ENCODE peak calls at places on chromosomes 5 and 9, in four cellular contexts. Z, T, A and U are unnamed samples.

GRCh38 chr5:1965860-1966396 is 83.2 kb upstream of the IRX4 start:
- DNase-seq in Z (no peak), A (no peak), T (no peak), U (no peak)

GRCh38 chr9:131277673-131278420 is 1.5 kb upstream of the FAM78A start:
- DNase-seq in T (peak), Z (peak), A (no peak), U (peak)

GRCh38 chr9:6910032-6910431 is 152.3 kb downstream of the KDM4C start:
- DNase-seq in T (no peak), A (no peak), Z (no peak), U (no peak)

GRCh38 chr5:159337291-159337974 is 7.1 kb upstream of the IL12B start:
- DNase-seq in A (no peak), Z (peak), T (no peak), U (no peak)

GRCh38 chr5:1789838-1790462 is 9.7 kb downstream of the MRPL36 start:
- DNase-seq in A (no peak), Z (no peak), T (no peak), U (no peak)

GRCh38 chr9:24479696-24480095 is 66.0 kb downstream of the IZUMO3 start:
- DNase-seq in A (no peak), Z (no peak), T (no peak), U (no peak)

GRCh38 chr9:98121096-98121495 is 2.1 kb upstream of the TRIM14 start:
- DNase-seq in T (no peak), A (no peak), Z (no peak), U (no peak)

GRCh38 chr9:14383296-14383695 is 69.4 kb upstream of the NFIB start:
- DNase-seq in T (no peak), A (no peak), Z (no peak), U (no peak)

GRCh38 chr5:107248065-107248695 is 422.6 kb downstream of the EFNA5 start:
- DNase-seq in T (no peak), Z (peak), A (peak), U (peak)

GRCh38 chr9:76557674-76558073 is 98.7 kb downstream of the GCNT1 start:
- DNase-seq in T (no peak), Z (no peak), A (no peak), U (no peak)

GRCh38 chr5:163373401-163374066 is 63.9 kb upstream of the CCNG1 start:
- DNase-seq in A (no peak), Z (no peak), T (no peak), U (no peak)

GRCh38 chr5:150515446-150515845 is 7.5 kb downstream of the NDST1 start:
- DNase-seq in T (no peak), A (no peak), Z (no peak), U (no peak)

GRCh38 chr5:146580237-146580636 is 64.2 kb upstream of the GPR151 start:
- DNase-seq in Z (no peak), A (no peak), T (no peak), U (no peak)

GRCh38 chr5:88659529-88660325 is 223.3 kb downstream of the MEF2C start:
- DNase-seq in T (no peak), A (no peak), Z (no peak), U (peak)

GRCh38 chr5:120640793-120641192 is 176.7 kb downstream of the PRR16 start:
- DNase-seq in T (no peak), A (no peak), Z (no peak), U (no peak)

GRCh38 chr9:16105576-16105975 is 552.7 kb downstream of the CCDC171 start:
- DNase-seq in T (no peak), Z (no peak), A (no peak), U (no peak)

GRCh38 chr9:21579743-21580142 is 97.6 kb upstream of the IFNE start:
- DNase-seq in A (no peak), T (no peak), Z (no peak), U (no peak)

GRCh38 chr5:160903076-160903475 is 51.1 kb upstream of the ATP10B start:
- DNase-seq in T (no peak), A (no peak), Z (no peak), U (no peak)

GRCh38 chr5:65102826-65103673 is 334.3 kb downstream of the CWC27 start:
- DNase-seq in Z (no peak), A (no peak), T (peak), U (peak)

GRCh38 chr9:134593286-134593685 is 48.3 kb upstream of the COL5A1 start:
- DNase-seq in Z (no peak), A (no peak), T (no peak), U (no peak)

GRCh38 chr5:1152156-1152555 is 40.3 kb upstream of the SLC12A7 start:
- DNase-seq in A (no peak), Z (no peak), T (no peak), U (no peak)

GRCh38 chr5:156359452-156359851 is 32.5 kb downstream of the SGCD start:
- DNase-seq in T (no peak), A (no peak), Z (no peak), U (no peak)

GRCh38 chr9:12955510-12956163 is 180.8 kb downstream of the LURAP1L start:
- DNase-seq in A (no peak), T (no peak), Z (no peak), U (peak)

GRCh38 chr5:97276721-97277120 is 93.7 kb upstream of the RIOK2 start:
- DNase-seq in T (no peak), A (no peak), Z (no peak), U (no peak)

GRCh38 chr9:113876806-113877236 is 712 bp downstream of the ZNF618 start:
- DNase-seq in Z (no peak), T (no peak), A (no peak), U (no peak)

GRCh38 chr9:1032181-1032580 is 18.0 kb upstream of the DMRT2 start:
- DNase-seq in T (no peak), A (no peak), Z (no peak), U (no peak)

GRCh38 chr5:169974121-169974770 is 6.0 kb downstream of the INSYN2B start:
- DNase-seq in Z (no peak), A (no peak), T (no peak), U (no peak)

GRCh38 chr5:3411363-3411762 is 184.3 kb upstream of the IRX1 start:
- DNase-seq in A (no peak), Z (no peak), T (no peak), U (no peak)

GRCh38 chr9:130060296-130060695 is 6.6 kb downstream of the GPR107 start:
- DNase-seq in A (no peak), Z (no peak), T (no peak), U (no peak)

GRCh38 chr9:37986771-37987258 is 82.2 kb downstream of the SHB start:
- DNase-seq in Z (no peak), T (no peak), A (no peak), U (no peak)

GRCh38 chr5:138339086-138339456 is 1.0 kb downstream of the FAM53C start:
- DNase-seq in Z (no peak), A (no peak), T (no peak), U (no peak)

GRCh38 chr5:8839361-8840055 is 706.4 kb downstream of the SEMA5A start:
- DNase-seq in T (no peak), Z (no peak), A (no peak), U (no peak)

GRCh38 chr5:176895350-176895749 is 3.8 kb downstream of the HK3 start:
- DNase-seq in A (no peak), Z (no peak), T (no peak), U (no peak)

GRCh38 chr5:5229405-5229804 is 89.3 kb downstream of the ADAMTS16 start:
- DNase-seq in T (no peak), A (no peak), Z (no peak), U (no peak)

GRCh38 chr5:38414348-38414747 is 142.1 kb downstream of the LIFR start:
- DNase-seq in Z (no peak), T (no peak), A (no peak), U (no peak)

GRCh38 chr5:14851597-14851996 is 20.0 kb downstream of the ANKH start:
- DNase-seq in T (no peak), A (no peak), Z (no peak), U (no peak)

GRCh38 chr5:14851999-14852526 is 19.5 kb downstream of the ANKH start:
- DNase-seq in Z (no peak), A (no peak), T (no peak), U (no peak)

GRCh38 chr5:14849516-14850294 is 21.9 kb downstream of the ANKH start:
- DNase-seq in A (no peak), Z (no peak), T (no peak), U (no peak)

GRCh38 chr5:14850419-14851066 is 21.0 kb downstream of the ANKH start:
- DNase-seq in A (no peak), Z (no peak), T (no peak), U (no peak)

GRCh38 chr5:14851067-14851422 is 20.5 kb downstream of the ANKH start:
- DNase-seq in T (peak), Z (no peak), A (no peak), U (no peak)
- TF ChIP-seq TCF7 in T (no peak), Z (no peak), A (no peak), U (no peak)

GRCh38 chr9:2727966-2728613 is 10.8 kb downstream of the KCNV2 start:
- DNase-seq in T (peak), A (peak), Z (peak), U (no peak)
- TF ChIP-seq TCF7 in T (no peak), A (no peak), Z (no peak), U (no peak)

GRCh38 chr5:76854644-76855043 is 4.8 kb downstream of the S100Z start:
- DNase-seq in T (no peak), A (no peak), Z (no peak), U (no peak)

GRCh38 chr5:76852716-76853115 is 2.9 kb downstream of the S100Z start:
- DNase-seq in T (no peak), Z (no peak), A (no peak), U (no peak)

GRCh38 chr5:76850543-76851140 is 828 bp downstream of the S100Z start:
- DNase-seq in T (no peak), Z (no peak), A (no peak), U (no peak)

GRCh38 chr5:76851713-76852369 is 2.0 kb downstream of the S100Z start:
- DNase-seq in T (no peak), Z (no peak), A (no peak), U (no peak)

GRCh38 chr5:76855961-76856360 is 6.1 kb downstream of the S100Z start:
- DNase-seq in T (no peak), Z (peak), A (no peak), U (no peak)
- TF ChIP-seq TCF7 in T (no peak), Z (no peak), A (no peak), U (no peak)

DNA sequence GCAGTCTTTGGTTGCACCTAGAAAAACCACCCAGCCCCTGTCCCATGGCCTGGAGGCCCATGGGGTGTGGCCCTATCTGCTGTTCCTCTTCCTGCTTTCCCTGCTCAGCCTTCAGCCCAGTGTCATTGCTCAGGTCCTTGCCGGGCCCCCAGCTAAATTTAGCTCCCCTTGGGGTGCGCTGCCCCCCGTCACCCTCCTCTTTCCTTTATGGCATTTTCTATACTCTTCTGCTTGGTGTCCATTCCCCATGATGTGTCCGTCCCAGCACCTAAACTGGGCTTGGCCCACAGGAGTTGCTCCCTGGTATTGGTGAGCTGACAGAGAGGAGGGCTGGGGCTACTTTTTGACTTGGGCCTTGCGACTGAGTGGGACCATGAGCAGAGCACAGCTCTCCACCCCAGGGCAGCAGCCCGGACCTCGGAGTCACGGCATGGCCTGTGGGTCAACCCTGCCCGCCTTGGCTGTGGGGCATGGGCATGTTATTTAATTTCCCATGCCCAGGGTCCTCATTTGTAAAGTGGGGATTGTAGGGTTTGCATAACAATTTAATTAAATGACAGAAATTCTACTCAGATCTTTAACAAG is 98.3 kb downstream of the DAP start:
- DNase-seq in T (no peak), A (no peak), Z (no peak), U (no peak)
- TF ChIP-seq TCF7 in T (no peak), A (no peak), Z (no peak), U (no peak)

DNA sequence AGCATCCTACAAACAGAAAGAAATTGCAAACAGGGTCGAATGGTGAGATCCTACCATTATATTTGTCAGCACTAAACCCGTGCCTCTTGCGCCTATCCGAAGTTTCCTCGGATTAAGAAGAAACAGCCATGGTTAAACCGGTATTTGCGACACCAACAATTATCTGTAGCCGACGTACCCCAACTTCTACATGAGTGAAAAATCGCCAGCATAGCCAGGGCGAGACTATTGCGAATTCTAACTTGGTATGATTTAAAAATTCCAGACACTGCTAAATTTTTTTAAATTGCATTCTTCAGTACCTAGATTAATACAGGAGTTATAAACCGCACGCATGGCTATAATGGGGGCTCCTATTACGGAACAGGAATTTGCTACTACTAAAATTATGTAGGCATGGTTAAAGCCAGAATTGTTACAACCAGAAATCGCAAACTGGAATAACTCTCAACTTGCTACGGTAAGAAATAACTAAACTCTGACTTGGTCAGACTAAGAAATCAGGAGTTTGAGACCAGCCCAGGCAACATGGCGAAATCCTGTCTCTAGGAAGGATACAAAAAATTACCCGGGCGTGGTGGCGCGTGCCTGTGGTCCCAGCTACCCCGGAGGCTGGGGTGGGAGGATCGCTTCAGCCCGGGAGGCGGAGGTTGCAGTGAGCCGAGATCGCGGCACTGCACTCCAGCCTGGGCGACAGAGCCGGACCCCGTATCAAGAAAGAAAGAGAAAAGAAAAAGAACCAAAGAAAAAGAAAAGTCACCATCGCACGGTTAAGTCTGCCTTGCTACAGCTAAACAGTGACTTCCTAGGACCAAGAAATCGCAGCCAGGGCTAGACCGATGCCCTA is 25.5 kb upstream of the ANXA2R start:
- DNase-seq in T (no peak), Z (no peak), A (no peak), U (peak)
- TF ChIP-seq TCF7 in T (no peak), Z (no peak), A (no peak), U (no peak)

GRCh38 chr9:122036408-122036807 is 56.7 kb downstream of the TTLL11 start:
- DNase-seq in Z (no peak), A (no peak), T (no peak), U (no peak)

GRCh38 chr9:122033775-122034373 is 59.2 kb downstream of the TTLL11 start:
- DNase-seq in Z (no peak), T (no peak), A (no peak), U (no peak)

GRCh38 chr9:122039213-122039612 is 53.9 kb downstream of the TTLL11 start:
- DNase-seq in Z (no peak), A (no peak), T (no peak), U (no peak)

GRCh38 chr9:122040573-122041242 is 52.4 kb downstream of the TTLL11 start:
- DNase-seq in A (no peak), T (no peak), Z (no peak), U (no peak)

DNA sequence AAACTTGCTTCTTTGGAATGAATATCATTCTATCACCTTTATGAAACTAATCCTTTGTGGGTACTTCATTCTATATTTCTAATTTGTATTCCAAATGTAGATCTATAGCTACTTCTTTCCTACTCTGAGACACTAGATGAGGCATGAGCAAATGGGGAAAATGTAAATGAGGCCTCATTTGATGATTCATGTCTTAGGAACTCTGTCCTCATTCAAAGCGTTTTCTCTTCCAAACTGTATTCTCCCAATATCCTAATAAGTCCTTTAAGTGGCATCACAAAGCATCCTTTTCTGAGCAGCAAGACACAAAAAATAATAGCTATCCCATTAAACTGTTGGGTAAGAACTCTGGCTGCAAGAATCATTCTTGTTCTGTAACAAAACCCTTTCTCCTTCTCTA is 56.1 kb downstream of the TTLL11 start:
- DNase-seq in A (no peak), T (no peak), Z (no peak), U (no peak)
- TF ChIP-seq TCF7 in A (no peak), T (no peak), Z (no peak), U (no peak)

GRCh38 chr5:95823738-95824609 is 1.4 kb upstream of the GLRX start:
- DNase-seq in Z (peak), A (no peak), T (peak), U (no peak)

GRCh38 chr5:95823241-95823737 is 763 bp upstream of the GLRX start:
- DNase-seq in Z (no peak), T (no peak), A (no peak), U (no peak)

GRCh38 chr5:95822408-95823240 is at the start of gene GLRX:
- DNase-seq in T (peak), A (no peak), Z (peak), U (peak)

GRCh38 chr5:95821110-95822021 is 1.2 kb downstream of the GLRX start:
- DNase-seq in Z (no peak), T (no peak), A (no peak), U (no peak)

GRCh38 chr5:95822038-95822407 is 503 bp downstream of the GLRX start:
- DNase-seq in Z (peak), T (no peak), A (no peak), U (peak)
- TF ChIP-seq TCF7 in Z (no peak), T (no peak), A (no peak), U (no peak)

GRCh38 chr9:69073103-69073502 is 37.6 kb downstream of the FXN start:
- DNase-seq in Z (no peak), T (no peak), A (no peak), U (no peak)

GRCh38 chr9:69071059-69071458 is 35.5 kb downstream of the FXN start:
- DNase-seq in A (no peak), T (no peak), Z (no peak), U (no peak)

GRCh38 chr9:69066955-69067354 is 31.4 kb downstream of the FXN start:
- DNase-seq in T (no peak), Z (no peak), A (no peak), U (peak)

GRCh38 chr9:69065660-69066059 is 30.1 kb downstream of the FXN start:
- DNase-seq in Z (no peak), A (no peak), T (no peak), U (no peak)

DNA sequence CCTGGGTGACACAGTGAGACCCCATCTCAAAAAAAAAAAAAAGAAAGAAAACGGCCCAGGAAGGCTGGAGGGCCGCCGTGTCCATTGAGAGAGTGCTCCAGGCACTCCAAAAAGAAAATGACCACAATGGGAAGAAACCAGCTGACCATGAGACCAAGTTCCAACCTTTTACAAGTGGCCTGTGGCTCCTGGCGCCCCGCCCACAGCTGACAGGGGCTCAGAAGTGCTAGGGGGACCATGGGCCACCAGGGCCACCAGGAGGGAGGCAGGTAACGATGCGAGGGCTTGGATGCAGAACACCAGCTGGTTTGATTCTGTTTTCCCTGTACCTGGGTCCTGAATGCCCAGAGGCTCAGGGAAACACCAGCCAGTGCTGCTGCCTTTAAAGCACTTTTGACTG is 34.6 kb downstream of the FXN start:
- DNase-seq in Z (no peak), T (no peak), A (no peak), U (no peak)
- TF ChIP-seq TCF7 in Z (no peak), T (no peak), A (no peak), U (no peak)